ENCODE peak calls at places on chromosomes 12 and 14, in seven cellular contexts. D, P, K, U, Z, F and H are unnamed samples.

GRCh38 chr14:67269338-67270060 is 28.3 kb downstream of the PALS1 start:
- DNase-seq in U (no peak), D (no peak), F (no peak), K (no peak), Z (no peak), P (no peak), H (no peak)

GRCh38 chr14:32567543-32568384 is 238.7 kb downstream of the AKAP6 start:
- DNase-seq in Z (no peak), P (no peak), D (no peak), U (no peak), F (no peak), K (no peak), H (no peak)

GRCh38 chr12:2198088-2198501 is 145.3 kb downstream of the CACNA1C start:
- DNase-seq in Z (no peak), D (no peak), F (no peak), P (no peak), K (peak), U (no peak), H (no peak)

GRCh38 chr14:68526420-68527105 is 266.3 kb downstream of the ZFP36L1 start:
- DNase-seq in Z (peak), K (no peak), P (no peak), D (no peak), U (no peak), F (peak), H (no peak)

GRCh38 chr14:68695326-68695768 is 97.5 kb downstream of the ZFP36L1 start:
- DNase-seq in P (no peak), U (no peak), F (no peak), D (peak), Z (peak), K (no peak), H (no peak)

GRCh38 chr12:128796439-128797118 is 27.2 kb downstream of the SLC15A4 start:
- DNase-seq in F (no peak), Z (no peak), K (no peak), P (no peak), D (no peak), U (no peak), H (no peak)

GRCh38 chr12:24020391-24021163 is 71.1 kb upstream of the SOX5 start:
- DNase-seq in U (no peak), P (no peak), Z (no peak), D (no peak), K (no peak), F (no peak), H (no peak)

GRCh38 chr12:54439521-54440255 is 20.6 kb upstream of the ITGA5 start:
- DNase-seq in D (peak), U (peak), P (no peak), F (no peak), Z (peak), K (no peak), H (no peak)

GRCh38 chr12:53219956-53220856 is 11.8 kb downstream of the RARG start:
- DNase-seq in D (peak), Z (peak), P (peak), F (peak), U (peak), K (peak), H (peak)

GRCh38 chr12:53695148-53696138 is 19.6 kb upstream of the ATP5MC2 start:
- DNase-seq in P (no peak), U (peak), Z (peak), F (peak), D (no peak), K (peak), H (peak)

GRCh38 chr14:73014105-73014504 is 12.8 kb downstream of the ZFYVE1 start:
- DNase-seq in Z (no peak), U (no peak), D (no peak), P (no peak), F (no peak), K (no peak), H (no peak)

GRCh38 chr12:779745-780734 is 27.7 kb downstream of the WNK1 start:
- DNase-seq in P (no peak), D (peak), K (no peak), Z (peak), U (no peak), F (no peak), H (no peak)

GRCh38 chr12:71236133-71236660 is 78.4 kb upstream of the TSPAN8 start:
- DNase-seq in U (peak), F (no peak), D (no peak), P (no peak), Z (no peak), K (no peak), H (no peak)

GRCh38 chr14:103679351-103679750 is 35.9 kb downstream of the XRCC3 start:
- DNase-seq in F (peak), K (peak), Z (peak), U (no peak), P (no peak), D (peak), H (peak)

GRCh38 chr12:106284294-106285105 is 18.0 kb upstream of the TCP11L2 start:
- DNase-seq in Z (no peak), U (no peak), D (peak), P (no peak), K (no peak), F (no peak), H (no peak)

GRCh38 chr14:76056128-76056527 is 70.6 kb downstream of the IFT43 start:
- DNase-seq in K (no peak), F (no peak), P (no peak), U (peak), Z (peak), D (no peak), H (no peak)

GRCh38 chr14:50001999-50002925 is 109.4 kb downstream of the ARF6 start:
- DNase-seq in F (peak), U (no peak), P (no peak), K (no peak), D (no peak), Z (no peak), H (peak)
- H3K4me3 ChIP-seq in F (peak), U (peak), P (peak), K (no peak), D (peak), Z (peak), H (peak)

GRCh38 chr14:90522585-90523191 is 125.9 kb downstream of the CALM1 start:
- DNase-seq in Z (no peak), P (no peak), F (peak), D (no peak), U (no peak), K (no peak), H (peak)
- TF ChIP-seq POLR2A in Z (no peak), P (no peak), F (no peak), D (no peak), U (no peak), K (no peak), H (no peak)

DNA sequence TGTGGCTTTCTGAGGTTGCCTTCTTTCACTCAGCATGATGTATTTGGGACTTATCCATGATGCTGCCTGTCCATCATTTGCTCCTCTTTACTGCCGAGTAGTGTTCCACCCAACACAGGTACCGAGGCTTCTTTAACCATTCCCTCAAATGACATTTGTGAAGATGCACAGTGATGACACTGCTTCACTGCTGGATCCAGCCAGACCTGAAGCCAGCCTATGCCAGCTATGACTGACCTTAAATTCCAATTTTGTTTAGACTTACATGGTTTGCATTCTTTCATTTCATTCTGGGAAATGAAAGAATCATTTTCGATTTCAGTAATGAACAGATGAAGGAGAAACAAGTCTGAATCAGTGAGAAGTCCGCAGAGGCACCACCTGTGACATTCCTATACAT is 271.0 kb downstream of the AACS start:
- DNase-seq in D (no peak), U (no peak), P (no peak), Z (no peak), F (no peak), K (no peak), H (no peak)
- TF ChIP-seq EP300 in D (no peak), U (no peak), P (no peak), Z (no peak), F (no peak), K (no peak), H (no peak)

GRCh38 chr14:74501135-74501614 is 7.6 kb downstream of the ISCA2 start:
- DNase-seq in K (peak), D (peak), Z (peak), F (peak), P (peak), U (peak), H (peak)
- H3K4me3 ChIP-seq in K (peak), D (no peak), Z (no peak), F (no peak), P (peak), U (no peak), H (no peak)

GRCh38 chr12:104719700-104720345 is 238.3 kb downstream of the SLC41A2 start:
- DNase-seq in Z (no peak), D (no peak), P (no peak), F (no peak), K (no peak), U (no peak), H (no peak)

GRCh38 chr12:104721944-104722343 is 236.1 kb downstream of the SLC41A2 start:
- DNase-seq in Z (no peak), F (no peak), D (no peak), U (no peak), K (no peak), P (no peak), H (no peak)

GRCh38 chr12:104721065-104721458 is 237.0 kb downstream of the SLC41A2 start:
- DNase-seq in F (no peak), Z (no peak), D (no peak), U (no peak), K (no peak), P (no peak), H (no peak)

GRCh38 chr12:104718581-104718980 is 239.5 kb downstream of the SLC41A2 start:
- DNase-seq in K (no peak), P (no peak), F (no peak), D (no peak), Z (no peak), U (no peak), H (no peak)

DNA sequence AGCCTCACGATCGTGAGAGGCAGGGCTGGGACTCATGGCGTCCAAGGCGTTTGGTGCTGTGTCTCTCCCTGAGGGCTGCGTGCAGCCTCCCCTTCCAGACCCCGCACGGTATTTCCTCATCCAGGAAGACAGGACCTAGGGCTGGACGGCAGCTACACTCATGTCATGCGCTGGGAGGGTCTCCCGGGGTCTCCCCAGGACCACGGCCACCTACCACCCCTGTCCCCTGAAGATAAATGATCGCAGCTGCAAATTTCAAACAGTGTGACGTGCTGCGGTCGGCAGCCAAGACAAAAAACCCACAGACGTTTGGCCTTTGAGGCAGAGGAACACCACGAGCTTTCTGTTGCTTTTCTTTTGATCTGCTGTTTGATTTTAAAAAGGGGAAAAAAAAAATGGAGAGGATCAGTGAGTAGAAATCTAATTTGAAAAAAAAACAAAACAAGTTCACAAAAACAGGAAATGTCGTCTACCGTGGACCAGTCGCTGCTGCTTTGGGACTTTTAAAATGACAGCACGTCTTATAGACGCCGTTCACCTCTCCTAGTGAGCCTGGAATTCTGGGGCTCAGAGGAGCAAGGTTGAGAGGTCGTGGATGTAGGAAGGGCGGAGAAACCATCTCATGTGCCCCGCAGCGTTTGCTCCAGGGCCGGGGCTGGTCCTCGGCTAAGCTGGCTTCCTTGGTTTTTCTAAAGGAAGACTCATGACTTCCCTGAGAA is 237.6 kb downstream of the SLC41A2 start:
- DNase-seq in U (no peak), K (no peak), D (no peak), Z (no peak), P (no peak), F (peak), H (peak)
- TF ChIP-seq POLR2A in U (no peak), K (no peak), D (no peak), Z (no peak), P (no peak), F (no peak), H (no peak)

GRCh38 chr12:56808954-56809353 is 45.8 kb downstream of the HSD17B6 start:
- DNase-seq in F (no peak), U (no peak), K (no peak), P (no peak), Z (no peak), D (no peak), H (no peak)
- TF ChIP-seq EP300 in F (no peak), U (no peak), K (no peak), P (no peak), Z (no peak), D (no peak), H (no peak)

GRCh38 chr12:12720637-12721250 is 3.6 kb downstream of the CDKN1B start:
- DNase-seq in Z (peak), U (no peak), D (no peak), K (no peak), P (no peak), F (no peak), H (no peak)
- H3K4me3 ChIP-seq in Z (peak), U (peak), D (peak), K (no peak), P (peak), F (peak), H (no peak)

GRCh38 chr14:90256354-90257131 is at the start of gene PSMC1:
- DNase-seq in F (peak), P (peak), K (peak), D (peak), Z (peak), U (peak), H (peak)
- TF ChIP-seq POLR2A in F (no peak), P (peak), K (peak), D (peak), Z (peak), U (peak), H (peak)